ENCODE peak calls at places on chromosomes 5 and 9, in eight cellular contexts. O is Peyer's patch; Z is HFF-Myc; G is IMR-90; C is NCI-H2081; S is CD8-positive, alpha-beta T cell; T is heart right ventricle; H is ecto neural progenitor cell. R is an unnamed sample.

GRCh38 chr9:114216081-114216480 is 60.7 kb downstream of the COL27A1 start:
- DNase-seq in T (peak), G (peak), O (no peak), H (no peak), C (no peak), Z (peak), S (no peak), R (no peak)

GRCh38 chr9:135068776-135069415 is 18.6 kb upstream of the OLFM1 start:
- DNase-seq in Z (no peak), C (no peak), T (no peak), H (peak), O (peak), S (no peak), G (no peak), R (no peak)

GRCh38 chr5:95866431-95867063 is 44.0 kb upstream of the GLRX start:
- DNase-seq in T (no peak), C (no peak), Z (no peak), H (no peak), G (peak), O (no peak), S (no peak), R (no peak)

GRCh38 chr5:135462304-135462703 is 10.2 kb upstream of the TIFAB start:
- DNase-seq in C (peak), Z (no peak), G (peak), O (peak), H (peak), T (no peak), S (peak), R (peak)

GRCh38 chr5:53997736-53998627 is 312.4 kb downstream of the ARL15 start:
- DNase-seq in C (no peak), H (no peak), G (no peak), S (no peak), O (no peak), Z (no peak), T (no peak), R (no peak)

GRCh38 chr9:91817493-91818225 is 132.4 kb downstream of the ROR2 start:
- DNase-seq in O (no peak), G (peak), H (no peak), T (no peak), S (no peak), Z (peak), C (no peak), R (no peak)

GRCh38 chr9:116337015-116337414 is 183.4 kb downstream of the PAPPA start:
- DNase-seq in C (no peak), G (peak), Z (no peak), T (no peak), O (no peak), S (no peak), H (no peak), R (no peak)

GRCh38 chr5:11047051-11047450 is 286.0 kb upstream of the DAP start:
- DNase-seq in C (no peak), S (no peak), O (no peak), G (no peak), T (no peak), Z (no peak), H (no peak), R (no peak)

GRCh38 chr5:88602584-88602983 is 280.4 kb downstream of the MEF2C start:
- DNase-seq in H (no peak), Z (no peak), O (peak), T (no peak), S (no peak), G (no peak), C (no peak), R (no peak)

GRCh38 chr9:88106492-88106891 is 31.8 kb downstream of the SPATA31C2 start:
- DNase-seq in G (peak), H (no peak), S (no peak), C (no peak), T (no peak), Z (no peak), O (peak), R (no peak)

GRCh38 chr9:126722252-126722921 is 82.5 kb upstream of the ZBTB43 start:
- DNase-seq in T (peak), G (no peak), Z (peak), O (peak), H (peak), S (peak), C (peak), R (no peak)

GRCh38 chr5:98997000-98997399 is 68.2 kb upstream of the CHD1 start:
- DNase-seq in O (no peak), Z (no peak), G (peak), T (no peak), C (no peak), H (no peak), S (no peak), R (no peak)

GRCh38 chr5:172533058-172533398 is 78.7 kb upstream of the SH3PXD2B start:
- DNase-seq in C (no peak), Z (no peak), S (no peak), H (peak), O (peak), G (no peak), T (no peak), R (no peak)